ENCODE peak calls at places on chromosome 20, in four cellular contexts. Z is A549, S is aorta, J is NT2/D1. U is an unnamed sample. For H3K9me3, the result is how much of the 10 kb centered on the place peaks cover.

GRCh38 chr20:37907677-37908397 is 4.9 kb downstream of the VSTM2L start:
- DNase-seq in Z (peak), S (no peak), J (peak), U (no peak)

GRCh38 chr20:63155266-63156165 is 60.4 kb downstream of the YTHDF1 start:
- DNase-seq in Z (no peak), S (peak), J (no peak), U (no peak)

GRCh38 chr20:50399003-50399916 is 110.9 kb upstream of the PTPN1 start:
- DNase-seq in Z (no peak), S (peak), J (no peak), U (peak)

GRCh38 chr20:36391456-36391855 is 85.3 kb downstream of the DLGAP4 start:
- DNase-seq in Z (no peak), S (no peak), J (peak), U (no peak)

GRCh38 chr20:62405108-62405980 is 1.7 kb downstream of the CABLES2 start:
- DNase-seq in Z (peak), S (peak), J (no peak), U (peak)

GRCh38 chr20:21102252-21102609 is 3.9 kb downstream of the LINC00237 start:
- DNase-seq in Z (no peak), S (no peak), J (no peak), U (no peak)

GRCh38 chr20:44038681-44039123 is 124.0 kb downstream of the TOX2 start:
- DNase-seq in Z (no peak), S (no peak), J (no peak), U (no peak)

GRCh38 chr20:37630161-37630560 is 63.7 kb upstream of the CTNNBL1 start:
- DNase-seq in Z (no peak), S (no peak), J (no peak), U (no peak)

GRCh38 chr20:4972506-4973251 is 28.6 kb downstream of the SLC23A2 start:
- DNase-seq in Z (no peak), S (no peak), J (no peak), U (no peak)
- H3K9me3 ChIP-seq in Z (under half), S (under half), J (under half), U (under half)

GRCh38 chr20:60652615-60653014 is 599.4 kb upstream of the CDH4 start:
- DNase-seq in Z (no peak), S (no peak), J (no peak), U (no peak)

GRCh38 chr20:60653111-60653845 is 598.8 kb upstream of the CDH4 start:
- DNase-seq in Z (no peak), S (no peak), J (no peak), U (no peak)

GRCh38 chr20:60648556-60648955 is 603.5 kb upstream of the CDH4 start:
- DNase-seq in Z (no peak), S (no peak), J (no peak), U (no peak)

GRCh38 chr20:60650087-60650486 is 602.0 kb upstream of the CDH4 start:
- DNase-seq in Z (no peak), S (no peak), J (no peak), U (no peak)

DNA sequence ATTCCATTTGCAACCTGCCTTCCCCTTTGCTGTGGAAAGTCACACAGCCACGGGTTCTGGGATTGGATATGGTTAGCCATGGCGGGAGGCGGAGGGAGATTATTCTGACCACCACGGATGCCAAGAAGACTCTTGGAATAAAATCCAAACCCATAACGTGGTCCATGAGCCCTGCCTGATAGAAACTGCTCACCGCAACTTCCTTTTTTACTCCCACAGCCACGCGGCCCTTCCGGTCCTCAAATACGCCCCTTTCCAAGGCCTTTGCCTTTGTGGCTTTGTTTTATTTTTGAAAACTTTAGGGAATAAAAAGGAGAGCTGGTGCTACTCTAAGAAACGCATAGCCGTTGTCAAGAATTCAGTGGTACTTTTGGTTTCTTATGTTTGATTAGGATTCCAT is 602.5 kb upstream of the CDH4 start:
- DNase-seq in Z (no peak), S (no peak), J (no peak), U (no peak)
- H3K9me3 ChIP-seq in Z (under half), S (under half), J (under half), U (under half)

GRCh38 chr20:16441526-16442164 is 131.6 kb downstream of the KIF16B start:
- DNase-seq in Z (no peak), S (no peak), J (no peak), U (no peak)
- H3K9me3 ChIP-seq in Z (under half), S (under half), J (under half), U (under half)

DNA sequence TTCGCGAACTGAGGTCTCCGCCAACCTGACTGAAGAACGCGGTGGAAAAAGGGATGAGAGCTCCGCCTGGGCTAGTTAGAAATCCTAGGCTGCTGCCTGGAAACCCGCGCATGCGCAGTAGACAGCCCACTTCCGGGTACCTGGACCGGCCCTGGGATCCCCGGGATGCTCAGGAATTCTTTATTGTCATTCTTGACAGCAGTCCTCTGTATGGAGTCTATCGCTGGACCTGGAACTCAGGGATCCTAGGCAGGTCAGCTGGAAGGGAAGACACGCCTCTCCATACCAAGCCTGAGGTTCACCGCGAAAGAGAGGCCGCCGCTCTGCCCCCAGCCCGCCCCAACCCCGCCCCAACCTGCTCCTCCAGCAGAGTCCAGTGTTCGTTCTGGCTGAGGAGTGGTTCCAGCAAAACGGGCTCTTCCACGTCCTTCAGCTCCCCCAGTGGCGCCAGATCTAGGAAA is 1379.2 kb upstream of the DEFB115 start:
- DNase-seq in Z (peak), S (peak), J (no peak), U (no peak)
- H3K9me3 ChIP-seq in Z (under half), S (under half), J (under half), U (under half)

GRCh38 chr20:33994624-33994913 is 858 bp downstream of the RALY start:
- DNase-seq in Z (no peak), S (no peak), J (no peak), U (no peak)

GRCh38 chr20:34001378-34001777 is 7.7 kb downstream of the RALY start:
- DNase-seq in Z (no peak), S (no peak), J (no peak), U (no peak)

GRCh38 chr20:33995053-33995816 is 1.5 kb downstream of the RALY start:
- DNase-seq in Z (no peak), S (no peak), J (no peak), U (no peak)

GRCh38 chr20:34004227-34004626 is 10.5 kb downstream of the RALY start:
- DNase-seq in Z (no peak), S (no peak), J (no peak), U (no peak)

DNA sequence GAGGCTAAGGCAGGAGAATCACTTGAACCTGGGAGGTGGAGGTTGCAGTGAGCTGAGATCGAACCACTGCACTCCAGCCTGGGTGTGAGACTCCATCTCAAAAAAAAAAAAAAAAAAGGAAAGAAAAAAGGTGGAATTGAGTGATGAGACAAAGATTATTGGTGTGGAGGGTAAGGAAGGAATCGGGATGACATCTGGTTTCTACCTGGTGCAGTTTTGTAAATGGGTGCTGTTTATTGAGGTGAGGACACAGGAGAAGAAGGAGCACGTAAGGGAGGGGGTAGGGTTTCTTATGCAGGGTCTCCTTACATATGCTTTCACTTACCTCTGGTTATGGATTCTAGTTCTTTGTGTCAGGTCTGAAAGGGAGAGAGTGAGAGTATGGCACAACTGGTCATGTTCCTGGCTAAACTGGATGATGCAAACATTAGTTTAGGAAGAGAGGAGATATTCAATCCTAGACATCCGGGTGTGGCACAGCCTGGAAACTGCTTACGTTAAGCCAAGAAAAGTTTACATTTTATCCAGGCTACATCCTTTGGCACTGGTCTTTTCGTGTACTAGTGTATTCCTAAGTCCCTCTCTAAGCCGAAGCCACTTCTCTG is 5.4 kb downstream of the RALY start:
- DNase-seq in Z (no peak), S (no peak), J (no peak), U (no peak)
- H3K9me3 ChIP-seq in Z (under half), S (under half), J (under half), U (under half)

GRCh38 chr20:48490976-48491657 is 336.7 kb downstream of the PREX1 start:
- DNase-seq in Z (no peak), S (no peak), J (no peak), U (no peak)

GRCh38 chr20:48489656-48490055 is 338.1 kb downstream of the PREX1 start:
- DNase-seq in Z (no peak), S (no peak), J (no peak), U (no peak)

GRCh38 chr20:48489046-48489463 is 338.7 kb downstream of the PREX1 start:
- DNase-seq in Z (no peak), S (no peak), J (no peak), U (no peak)

GRCh38 chr20:48492188-48493070 is 335.4 kb downstream of the PREX1 start:
- DNase-seq in Z (no peak), S (no peak), J (no peak), U (no peak)

GRCh38 chr20:48493966-48494365 is 333.8 kb downstream of the PREX1 start:
- DNase-seq in Z (no peak), S (no peak), J (no peak), U (no peak)
- H3K9me3 ChIP-seq in Z (under half), S (under half), J (under half), U (under half)

GRCh38 chr20:55961351-55962320 is 43.7 kb downstream of the CBLN4 start:
- DNase-seq in Z (no peak), S (peak), J (no peak), U (peak)
- H3K9me3 ChIP-seq in Z (under half), S (under half), J (under half), U (under half)

DNA sequence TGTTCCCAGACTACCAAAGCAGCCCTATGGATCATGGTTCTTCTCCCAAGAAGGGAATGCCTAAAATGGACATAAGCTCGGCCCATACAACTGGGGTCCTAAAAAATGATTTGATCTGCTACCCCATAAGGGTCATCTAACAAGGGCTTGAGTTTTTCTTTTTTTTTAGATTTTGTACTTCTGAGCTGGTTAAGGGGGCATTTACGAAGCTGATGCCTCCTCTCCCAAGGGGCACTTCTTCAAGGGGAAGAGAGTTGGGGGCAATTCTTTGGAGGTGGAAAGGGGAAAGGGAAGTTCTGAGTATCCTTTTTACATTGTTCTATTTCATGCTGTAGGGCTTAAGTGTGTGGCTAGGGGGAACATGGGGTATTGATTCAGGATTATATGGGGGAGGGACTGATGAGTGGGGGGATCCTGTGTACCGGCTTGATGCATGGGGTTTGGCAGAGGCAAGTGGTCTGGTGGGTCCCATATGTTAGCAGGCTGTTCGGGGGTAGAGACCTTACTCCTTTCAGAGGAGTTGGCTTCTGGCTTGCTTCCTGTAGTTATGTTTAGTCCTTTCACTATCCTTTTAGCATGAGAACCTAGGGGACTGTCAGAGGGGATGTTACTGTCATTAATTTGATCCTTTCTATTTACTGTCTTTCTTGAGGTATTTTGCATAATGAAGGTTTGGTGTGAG is 8.1 kb upstream of the ZNFX1 start:
- DNase-seq in Z (no peak), S (no peak), J (no peak), U (no peak)
- H3K9me3 ChIP-seq in Z (under half), S (under half), J (half or more), U (under half)